ENCODE peak calls at places on chromosomes 2 and 18, in ten cellular contexts. Z is IMR-90, A is heart left ventricle, D is spleen, U is A549, C is ovary, S is thyroid gland, M is K562, P is testis, W is HCT116. G is an unnamed sample.

GRCh38 chr2:37809525-37809924 is 115.6 kb upstream of the RMDN2 start:
- DNase-seq in D (no peak), P (peak; percentile 57), S (peak; percentile 60), Z (peak; percentile 65), W (peak; percentile 12), U (peak; percentile 37), C (peak; percentile 32), A (peak; percentile 32), M (peak; percentile 10), G (no peak)

GRCh38 chr2:238238766-238239551 is 879 bp downstream of the HES6 start:
- DNase-seq in A (no peak), Z (no peak), D (peak; percentile 90), S (no peak), P (no peak), M (peak; percentile 70), C (no peak), W (no peak), U (no peak), G (no peak)

GRCh38 chr18:34122724-34123334 is 101.9 kb downstream of the NOL4 start:
- DNase-seq in S (peak; percentile 9), Z (peak; percentile 53), U (peak; percentile 45), D (no peak), W (peak; percentile 16), C (no peak), A (no peak), M (peak; percentile 38), P (peak; percentile 65), G (no peak)

GRCh38 chr2:102603904-102604303 is 15.4 kb upstream of the SLC9A2 start:
- DNase-seq in C (no peak), W (no peak), U (no peak), A (no peak), D (no peak), S (no peak), P (no peak), M (no peak), Z (no peak), G (no peak)

GRCh38 chr2:127453392-127454171 is 35.4 kb downstream of the PROC start:
- DNase-seq in W (no peak), C (no peak), D (no peak), A (no peak), S (no peak), M (peak; percentile 66), Z (no peak), P (no peak), U (peak; percentile 49), G (no peak)

GRCh38 chr2:216066255-216066654 is 15.4 kb downstream of the PECR start:
- DNase-seq in U (peak; percentile 28), A (no peak), C (no peak), S (no peak), Z (peak; percentile 84), P (no peak), D (no peak), M (no peak), W (no peak), G (no peak)

GRCh38 chr2:177545143-177545542 is 152.6 kb downstream of the AGPS start:
- DNase-seq in D (no peak), W (no peak), P (no peak), M (no peak), A (no peak), C (no peak), Z (no peak), S (no peak), U (no peak), G (no peak)

GRCh38 chr2:44496130-44496529 is 134.4 kb downstream of the CAMKMT start:
- DNase-seq in P (no peak), Z (no peak), W (no peak), U (no peak), S (no peak), D (no peak), M (no peak), A (no peak), C (no peak), G (no peak)

DNA sequence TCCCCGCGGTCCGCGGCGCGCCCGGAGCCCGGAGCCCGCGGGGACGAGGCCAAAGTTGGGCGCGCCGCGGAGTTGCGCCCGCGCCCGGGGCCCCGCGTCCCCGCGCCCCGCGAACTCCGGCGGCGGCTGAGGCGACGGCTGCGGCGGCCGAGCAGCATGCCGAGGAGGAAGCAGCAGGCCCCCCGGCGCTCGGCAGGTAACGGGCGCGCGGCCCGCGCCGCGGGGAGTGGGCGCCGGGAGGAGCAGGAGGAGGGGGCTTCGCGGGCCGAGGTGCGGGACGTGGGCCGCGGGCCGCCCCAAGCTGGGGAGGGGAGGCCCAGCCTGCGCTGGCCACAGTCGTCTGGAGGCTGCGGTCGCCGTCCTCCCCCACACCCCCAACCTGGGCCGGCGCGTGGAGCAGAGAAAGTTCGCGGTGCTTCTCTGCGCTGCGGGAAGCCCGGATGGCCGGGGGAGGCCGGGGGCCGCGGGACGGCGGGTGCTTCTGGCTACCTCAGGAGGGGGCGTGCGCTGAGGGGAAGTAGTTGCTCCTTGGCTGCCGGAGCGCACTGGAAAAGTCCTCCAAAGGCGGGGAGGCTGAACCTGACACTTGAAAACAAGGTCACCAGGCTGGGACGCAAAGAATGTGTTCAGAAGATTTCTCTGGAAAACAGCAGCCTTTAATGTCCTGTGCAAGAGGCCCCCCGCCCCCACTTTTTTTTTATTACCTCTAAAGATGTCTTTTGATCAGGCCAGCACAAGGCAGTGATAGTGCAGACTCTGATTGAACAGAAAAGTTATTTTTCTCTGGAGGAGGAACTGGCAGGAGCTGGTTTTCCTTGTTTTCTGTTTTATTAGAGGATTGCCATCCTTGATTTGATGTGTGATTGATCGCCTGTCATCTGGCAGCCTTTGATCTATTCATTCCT is 1.4 kb downstream of the TSHZ1 start:
- DNase-seq in W (no peak), U (peak; percentile 34), Z (peak; percentile 19), P (peak; percentile 77), A (peak; percentile 65), S (peak; percentile 74), M (peak; percentile 44), C (peak; percentile 43), D (peak; percentile 89), G (peak; percentile 71)
- TF ChIP-seq POLR2A in W (no peak), U (peak; percentile 18), Z (no peak), P (no peak), A (no peak), S (peak; percentile 55), M (no peak), C (no peak), D (no peak), G (no peak)

GRCh38 chr2:171158036-171158789 is 2.5 kb downstream of the TLK1 start:
- DNase-seq in P (no peak), M (no peak), Z (no peak), U (no peak), W (no peak), C (no peak), S (no peak), D (no peak), A (no peak), G (no peak)
- TF ChIP-seq CTCF in P (no peak), M (no peak), Z (no peak), U (no peak), W (no peak), C (no peak), S (no peak), D (no peak), A (no peak), G (no peak)

GRCh38 chr2:39124770-39125075 is 3.9 kb upstream of the SOS1 start:
- DNase-seq in S (peak; percentile 17), P (no peak), A (peak; percentile 36), C (no peak), W (no peak), D (peak; percentile 80), M (peak; percentile 62), U (no peak), Z (no peak), G (no peak)

GRCh38 chr2:39123436-39123999 is 2.7 kb upstream of the SOS1 start:
- DNase-seq in D (no peak), C (no peak), W (no peak), M (no peak), Z (no peak), P (no peak), U (no peak), A (no peak), S (no peak), G (no peak)

GRCh38 chr2:39121523-39122063 is 742 bp upstream of the SOS1 start:
- DNase-seq in Z (no peak), A (no peak), P (no peak), W (no peak), C (no peak), U (no peak), S (no peak), M (peak; percentile 51), D (no peak), G (no peak)

GRCh38 chr2:39120771-39121522 is at the start of gene SOS1:
- DNase-seq in C (peak; percentile 96), D (peak; percentile 99), U (peak; percentile 96), Z (peak; percentile 92), P (peak; percentile 94), A (peak; percentile 97), W (peak; percentile 82), S (peak; percentile 98), M (peak; percentile 96), G (peak; percentile 97)

DNA sequence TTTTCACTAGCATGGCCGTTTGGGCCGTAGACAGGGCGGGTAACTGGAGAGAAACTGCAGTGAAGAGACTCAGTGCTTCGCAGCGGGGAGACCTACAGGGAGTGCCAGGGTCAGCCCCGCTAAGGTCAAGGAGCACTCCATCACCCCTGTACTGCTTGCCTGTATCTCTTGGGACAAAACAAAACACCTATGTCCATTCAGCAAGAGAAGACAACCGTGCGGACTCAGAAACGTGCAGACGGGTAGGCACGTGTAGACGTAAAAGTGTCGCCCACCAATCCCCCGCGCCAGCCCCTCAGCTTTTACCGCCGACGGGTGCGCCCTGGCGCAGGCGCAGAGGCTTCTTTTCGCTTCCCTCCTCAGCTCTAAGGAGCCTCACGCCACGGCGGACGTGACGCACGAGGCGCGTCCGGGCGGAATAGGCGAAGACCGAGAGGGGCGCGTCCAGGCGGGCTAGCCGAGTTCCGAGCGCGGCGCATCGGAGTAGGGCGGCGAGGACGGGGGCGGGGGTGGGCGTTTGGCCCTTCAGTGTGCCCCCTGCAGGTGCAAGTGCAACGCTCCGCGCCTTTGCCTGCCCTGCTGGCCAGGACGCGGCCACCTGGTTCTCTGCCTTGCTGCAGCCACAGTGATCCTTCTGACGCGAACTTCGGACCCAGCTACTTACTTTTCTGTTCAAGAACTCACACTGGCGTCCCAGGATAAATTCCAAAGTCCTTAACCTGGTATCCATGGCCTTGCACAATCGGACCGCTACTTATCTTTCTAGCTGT is 3.3 kb upstream of the SOS1 start:
- DNase-seq in U (peak; percentile 99), P (peak; percentile 97), W (peak; percentile 95), A (peak; percentile 96), M (peak; percentile 99), C (peak; percentile 93), Z (peak; percentile 93), S (peak; percentile 96), D (peak; percentile 100), G (peak; percentile 98)
- TF ChIP-seq POLR2A in U (peak; percentile 77), P (peak; percentile 28), W (peak; percentile 69), A (no peak), M (peak; percentile 84), C (peak; percentile 87), Z (peak; percentile 54), S (peak; percentile 87), D (peak; percentile 83), G (peak; percentile 68)

DNA sequence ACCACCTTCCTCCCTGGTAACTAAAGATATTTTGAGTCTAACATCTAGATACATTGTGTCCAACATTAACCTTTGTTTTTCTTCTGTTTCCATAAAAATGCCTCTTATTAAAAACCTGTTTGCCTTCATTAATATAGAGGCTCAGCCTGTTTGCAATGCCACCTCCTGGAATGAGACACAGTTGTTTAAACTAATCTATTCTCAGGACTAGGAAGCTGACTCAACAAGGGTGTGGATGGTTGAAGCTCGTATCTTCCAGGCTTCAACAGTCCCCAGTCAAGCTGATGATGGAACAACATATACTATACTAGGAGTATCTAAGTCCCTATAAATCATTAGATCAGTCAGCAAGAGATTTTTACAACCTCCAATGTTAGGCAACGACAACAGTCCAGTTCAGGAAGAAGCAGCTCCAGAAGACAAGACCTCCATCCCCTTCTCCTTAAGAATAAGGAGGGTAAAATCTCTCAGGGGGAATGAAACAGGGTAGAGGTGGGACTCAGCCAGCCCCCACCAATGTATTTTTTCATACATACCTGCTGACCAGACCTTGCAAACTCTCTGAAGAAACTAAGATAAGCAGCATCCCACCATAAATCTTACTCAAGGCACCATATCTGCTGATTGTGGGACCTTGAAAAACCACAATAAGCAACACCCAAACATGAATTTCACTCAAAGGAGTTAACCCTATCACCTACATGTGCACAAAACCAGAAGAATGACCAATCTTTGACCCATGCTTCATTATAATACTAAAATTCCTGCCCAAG is 21.5 kb downstream of the ZNF24 start:
- DNase-seq in C (no peak), U (no peak), S (no peak), P (no peak), M (peak; percentile 30), A (no peak), W (no peak), Z (no peak), D (no peak), G (no peak)
- TF ChIP-seq CTCF in C (no peak), U (no peak), S (no peak), P (no peak), M (no peak), A (no peak), W (no peak), Z (no peak), D (no peak), G (no peak)